ENCODE peak calls at places on chromosome 17, in four cellular contexts. U, S, Z and H are unnamed samples.
A peak's percentile ranks its signal among the peaks of the same experiment; 100 is the strongest.

GRCh38 chr17:49061524-49061943 is 64.3 kb downstream of the IGF2BP1 start:
- DNase-seq in U (no peak), S (peak; percentile 21), Z (no peak), H (no peak)

GRCh38 chr17:58694826-58695225 is 2.4 kb downstream of the RAD51C start:
- DNase-seq in U (no peak), S (no peak), Z (no peak), H (no peak)

GRCh38 chr17:3762922-3763776 is 37.8 kb downstream of the ITGAE start:
- DNase-seq in U (no peak), S (no peak), Z (no peak), H (peak; percentile 83)

GRCh38 chr17:45092932-45093430 is 31.9 kb downstream of the NMT1 start:
- DNase-seq in U (peak; percentile 82), S (peak; percentile 98), Z (peak; percentile 64), H (no peak)

GRCh38 chr17:67559381-67559966 is 158.3 kb upstream of the NOL11 start:
- DNase-seq in U (no peak), S (peak; percentile 7), Z (no peak), H (no peak)

GRCh38 chr17:17886253-17886652 is 49.5 kb upstream of the SREBF1 start:
- DNase-seq in U (no peak), S (no peak), Z (peak; percentile 41), H (no peak)

GRCh38 chr17:7632492-7632894 is 2.6 kb downstream of the SHBG start:
- DNase-seq in U (peak; percentile 60), S (peak; percentile 75), Z (peak; percentile 40), H (no peak)

GRCh38 chr17:1620486-1620885 is 8.1 kb downstream of the SLC43A2 start:
- DNase-seq in U (no peak), S (no peak), Z (no peak), H (no peak)

DNA sequence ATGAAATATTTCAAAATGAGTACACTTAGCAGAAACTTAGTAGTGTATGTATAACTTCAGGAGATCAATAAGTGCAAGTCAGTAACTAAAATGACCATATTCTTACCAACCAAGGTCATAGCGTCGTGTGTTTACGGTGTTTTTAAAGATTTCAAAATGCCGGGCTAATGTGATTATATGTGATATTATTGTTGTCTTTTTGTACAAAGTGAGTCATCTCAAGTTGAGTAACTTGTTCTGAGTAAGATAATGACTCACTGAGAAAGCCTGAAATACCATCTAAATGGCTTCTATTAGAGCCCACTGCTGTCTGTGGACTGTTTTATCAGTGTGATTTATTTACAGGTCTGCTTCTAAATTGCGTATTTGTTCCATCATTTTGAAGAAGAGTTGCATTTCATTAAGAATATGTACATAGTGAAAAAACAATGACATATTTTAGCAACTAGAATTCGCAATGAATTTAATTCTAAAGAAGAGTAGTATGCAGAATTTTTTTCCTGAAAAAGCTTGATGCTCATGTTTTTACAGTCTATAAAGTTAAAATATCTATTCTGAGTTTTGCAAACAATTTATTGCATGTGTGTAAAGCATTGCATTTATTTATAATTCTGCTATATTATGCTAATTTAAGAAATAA is 12.7 kb downstream of the KRT12 start:
- DNase-seq in U (no peak), S (peak; percentile 89), Z (no peak), H (no peak)
- TF ChIP-seq CTCF in U (no peak), S (no peak), Z (no peak), H (no peak)

GRCh38 chr17:40615989-40616476 is 31.6 kb downstream of the SMARCE1 start:
- DNase-seq in U (no peak), S (no peak), Z (no peak), H (no peak)

GRCh38 chr17:40613755-40614154 is 33.9 kb downstream of the SMARCE1 start:
- DNase-seq in U (no peak), S (no peak), Z (no peak), H (no peak)

GRCh38 chr17:40614431-40615294 is 33.0 kb downstream of the SMARCE1 start:
- DNase-seq in U (no peak), S (no peak), Z (no peak), H (no peak)

GRCh38 chr17:40616592-40616991 is 31.0 kb downstream of the SMARCE1 start:
- DNase-seq in U (no peak), S (no peak), Z (no peak), H (no peak)

DNA sequence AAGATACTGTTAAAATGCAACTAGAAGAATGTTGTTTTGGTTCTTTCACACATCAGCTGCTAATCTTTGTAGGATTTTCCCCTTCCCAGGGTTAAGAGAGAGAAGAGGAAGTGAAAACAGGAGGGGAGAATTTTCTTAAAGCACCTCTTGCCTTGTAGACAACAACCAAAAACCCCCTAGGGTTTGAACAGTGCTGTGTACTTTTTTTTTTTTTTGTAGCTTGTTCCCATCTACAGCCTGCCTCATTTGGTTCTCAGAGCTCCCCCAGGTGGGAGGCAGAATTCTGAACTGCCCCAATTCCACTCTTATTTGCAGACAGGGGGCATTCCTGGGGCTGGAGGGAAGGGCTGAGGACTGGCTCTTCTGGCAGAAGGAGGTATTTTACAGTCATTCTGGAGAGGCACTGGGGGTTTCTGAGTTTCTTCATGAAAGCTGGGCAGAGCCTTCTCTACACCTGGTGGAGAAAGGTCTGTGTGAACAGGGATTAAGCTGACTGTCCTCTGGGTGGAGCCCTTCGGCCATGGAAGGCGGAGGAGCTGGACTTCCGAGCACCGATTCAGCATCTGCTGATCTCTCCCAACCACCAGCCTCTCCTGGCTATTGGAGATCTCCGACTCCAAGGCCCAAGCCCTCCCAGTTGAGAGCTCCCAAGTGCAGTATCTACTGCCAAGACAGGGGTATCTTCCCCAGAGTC is 32.2 kb downstream of the SMARCE1 start:
- DNase-seq in U (peak; percentile 72), S (peak; percentile 58), Z (peak; percentile 59), H (peak; percentile 67)
- H3K4me3 ChIP-seq in U (no peak overlapping the region), S (no peak overlapping the region), Z (no peak overlapping the region), H (no peak overlapping the region)

GRCh38 chr17:78726471-78727010 is 55.5 kb downstream of the CYTH1 start:
- DNase-seq in U (no peak), S (no peak), Z (no peak), H (no peak)

GRCh38 chr17:78727057-78727456 is 55.0 kb downstream of the CYTH1 start:
- DNase-seq in U (no peak), S (no peak), Z (no peak), H (no peak)

GRCh38 chr17:78728495-78728894 is 53.6 kb downstream of the CYTH1 start:
- DNase-seq in U (no peak), S (no peak), Z (no peak), H (no peak)

GRCh38 chr17:78729636-78730035 is 52.4 kb downstream of the CYTH1 start:
- DNase-seq in U (no peak), S (no peak), Z (no peak), H (no peak)

GRCh38 chr17:78727476-78728229 is 54.4 kb downstream of the CYTH1 start:
- DNase-seq in U (no peak), S (no peak), Z (no peak), H (no peak)
- TF ChIP-seq CTCF in U (no peak), S (no peak), Z (no peak), H (peak; percentile 15)

GRCh38 chr17:31096106-31096436 is 1.3 kb downstream of the NF1 start:
- DNase-seq in U (no peak), S (no peak), Z (no peak), H (no peak)
- H3K4me3 ChIP-seq in U (peak overlapping the region; percentile 69), S (peak overlapping the region; percentile 83), Z (no peak overlapping the region), H (peak overlapping the region; percentile 65)

GRCh38 chr17:74203439-74204240 is at the start of gene RPL38:
- DNase-seq in U (peak; percentile 96), S (peak; percentile 99), Z (peak; percentile 97), H (peak; percentile 94)
- TF ChIP-seq CTCF in U (peak; percentile 90), S (peak; percentile 92), Z (peak; percentile 95), H (peak; percentile 98)

GRCh38 chr17:37064956-37065355 is 116.2 kb downstream of the AATF start:
- DNase-seq in U (no peak), S (no peak), Z (no peak), H (no peak)
- H3K4me3 ChIP-seq in U (no peak overlapping the region), S (no peak overlapping the region), Z (no peak overlapping the region), H (no peak overlapping the region)

DNA sequence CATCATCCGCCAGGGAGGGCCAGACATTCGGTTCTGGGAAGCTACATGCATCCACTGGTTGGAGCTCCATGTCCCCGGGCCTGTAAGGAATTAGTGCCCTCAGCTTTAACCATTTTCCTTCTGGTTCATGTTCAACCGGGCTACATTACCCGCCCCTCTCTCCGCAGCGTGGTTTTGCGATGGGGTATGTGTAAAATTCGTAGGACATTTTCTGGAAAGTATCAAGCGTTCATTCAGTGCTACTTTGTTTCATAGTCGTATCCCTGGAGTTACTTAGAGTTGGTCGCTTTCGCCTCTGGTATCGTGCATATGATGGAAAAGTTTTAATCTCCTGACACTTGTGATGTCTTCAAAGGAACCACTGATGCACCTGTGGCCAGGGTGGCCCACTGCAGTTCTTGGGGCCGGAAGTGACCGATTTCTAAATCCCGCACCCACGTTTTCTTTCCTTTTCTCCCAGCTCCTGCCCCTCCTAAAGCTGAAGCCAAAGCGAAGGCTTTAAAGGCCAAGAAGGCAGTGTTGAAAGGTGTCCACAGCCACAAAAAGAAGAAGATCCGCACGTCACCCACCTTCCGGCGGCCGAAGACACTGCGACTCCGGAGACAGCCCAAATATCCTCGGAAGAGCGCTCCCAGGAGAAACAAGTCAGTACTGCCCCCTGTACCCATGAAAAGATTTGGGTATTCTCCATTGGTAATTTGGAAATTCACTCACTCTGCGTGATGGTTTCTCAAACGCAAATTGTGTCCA is 637 bp downstream of the RPL23A start:
- DNase-seq in U (no peak), S (peak; percentile 20), Z (no peak), H (no peak)
- TF ChIP-seq CTCF in U (no peak), S (peak; percentile 19), Z (no peak), H (peak; percentile 10)

GRCh38 chr17:4788159-4788806 is 481 bp upstream of the GLTPD2 start:
- DNase-seq in U (no peak), S (no peak), Z (no peak), H (no peak)

GRCh38 chr17:4785311-4786110 is 653 bp downstream of the VMO1 start:
- DNase-seq in U (no peak), S (no peak), Z (no peak), H (no peak)

GRCh38 chr17:4788807-4789700 is at the start of gene GLTPD2:
- DNase-seq in U (peak; percentile 49), S (peak; percentile 5), Z (peak; percentile 19), H (no peak)

GRCh38 chr17:4786111-4786491 is at the start of gene VMO1:
- DNase-seq in U (no peak), S (peak; percentile 28), Z (peak; percentile 27), H (no peak)

DNA sequence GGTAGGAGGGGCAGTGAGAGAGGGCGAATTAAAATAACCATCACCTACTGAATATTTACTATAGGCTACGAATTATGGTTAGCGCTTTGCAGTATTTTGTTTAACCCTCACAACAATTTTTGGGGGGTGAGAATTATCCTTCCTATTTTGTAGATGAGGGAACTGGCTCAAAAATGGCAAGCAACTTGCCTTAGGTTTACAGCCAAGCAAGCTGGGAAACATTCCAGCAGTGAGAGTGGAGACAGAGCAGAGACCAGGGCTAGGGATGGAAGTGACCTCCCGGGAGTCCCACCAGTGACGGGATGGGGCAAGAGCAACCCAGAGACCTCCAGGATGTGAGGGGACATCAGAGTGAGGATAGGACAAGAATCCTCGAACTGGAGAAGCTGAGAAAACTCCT is 352 bp upstream of the VMO1 start:
- DNase-seq in U (no peak), S (peak; percentile 12), Z (no peak), H (no peak)
- H3K4me3 ChIP-seq in U (peak overlapping the region; percentile 25), S (peak overlapping the region; percentile 16), Z (no peak overlapping the region), H (no peak overlapping the region)